ENCODE peak calls at places on chromosome 22, in six cellular contexts. F, A, J, G, O and C are unnamed samples.

GRCh38 chr22:48758021-48758561 is 1069.6 kb downstream of the BRD1 start:
- DNase-seq in F (no peak), A (peak), J (no peak), G (no peak), O (no peak), C (no peak)

GRCh38 chr22:46363611-46364321 is 28.3 kb downstream of the TRMU start:
- DNase-seq in F (no peak), A (no peak), J (no peak), G (no peak), O (no peak), C (no peak)

GRCh38 chr22:31874821-31875220 is 69.5 kb upstream of the YWHAH start:
- DNase-seq in F (no peak), A (no peak), J (no peak), G (no peak), O (no peak), C (no peak)

GRCh38 chr22:41925783-41926460 is 684 bp downstream of the TNFRSF13C start:
- DNase-seq in F (peak), A (peak), J (no peak), G (peak), O (peak), C (no peak)

GRCh38 chr22:45742866-45743450 is 71.3 kb downstream of the ATXN10 start:
- DNase-seq in F (no peak), A (no peak), J (no peak), G (peak), O (no peak), C (no peak)

GRCh38 chr22:40597541-40598453 is 38.7 kb downstream of the MRTFA start:
- DNase-seq in F (no peak), A (no peak), J (no peak), G (peak), O (no peak), C (peak)

GRCh38 chr22:28231423-28231822 is 312.4 kb upstream of the PITPNB start:
- DNase-seq in F (no peak), A (no peak), J (no peak), G (peak), O (no peak), C (no peak)

GRCh38 chr22:17846326-17846992 is 72.2 kb upstream of the BID start:
- DNase-seq in F (no peak), A (peak), J (no peak), G (no peak), O (no peak), C (no peak)

GRCh38 chr22:31141551-31141950 is 1.2 kb upstream of the PLA2G3 start:
- DNase-seq in F (peak), A (no peak), J (no peak), G (no peak), O (no peak), C (no peak)

GRCh38 chr22:23531283-23531921 is 48.7 kb downstream of the IGLL1 start:
- DNase-seq in F (peak), A (peak), J (no peak), G (no peak), O (no peak), C (no peak)

GRCh38 chr22:44667829-44668189 is 34.2 kb upstream of the PRR5 start:
- DNase-seq in F (no peak), A (no peak), J (no peak), G (no peak), O (no peak), C (no peak)

GRCh38 chr22:49203091-49203862 is 624.4 kb downstream of the BRD1 start:
- DNase-seq in F (peak), A (no peak), J (no peak), G (no peak), O (no peak), C (no peak)

GRCh38 chr22:48942698-48943566 is 884.7 kb downstream of the BRD1 start:
- DNase-seq in F (peak), A (no peak), J (no peak), G (no peak), O (peak), C (no peak)

GRCh38 chr22:50702261-50702671 is 29.6 kb downstream of the SHANK3 start:
- DNase-seq in F (peak), A (peak), J (no peak), G (no peak), O (no peak), C (no peak)

GRCh38 chr22:48240935-48241230 is 1478.4 kb downstream of the TBC1D22A start:
- DNase-seq in F (no peak), A (no peak), J (no peak), G (no peak), O (no peak), C (no peak)

GRCh38 chr22:35315855-35316745 is 16.4 kb downstream of the TOM1 start:
- DNase-seq in F (no peak), A (peak), J (no peak), G (no peak), O (no peak), C (no peak)

GRCh38 chr22:46659059-46659790 is 39.0 kb downstream of the GRAMD4 start:
- DNase-seq in F (no peak), A (no peak), J (no peak), G (no peak), O (no peak), C (no peak)

GRCh38 chr22:30866811-30867271 is 101.7 kb downstream of the MORC2 start:
- DNase-seq in F (peak), A (no peak), J (peak), G (peak), O (no peak), C (no peak)

GRCh38 chr22:49230194-49230577 is 597.5 kb downstream of the BRD1 start:
- DNase-seq in F (no peak), A (no peak), J (no peak), G (no peak), O (no peak), C (no peak)

DNA sequence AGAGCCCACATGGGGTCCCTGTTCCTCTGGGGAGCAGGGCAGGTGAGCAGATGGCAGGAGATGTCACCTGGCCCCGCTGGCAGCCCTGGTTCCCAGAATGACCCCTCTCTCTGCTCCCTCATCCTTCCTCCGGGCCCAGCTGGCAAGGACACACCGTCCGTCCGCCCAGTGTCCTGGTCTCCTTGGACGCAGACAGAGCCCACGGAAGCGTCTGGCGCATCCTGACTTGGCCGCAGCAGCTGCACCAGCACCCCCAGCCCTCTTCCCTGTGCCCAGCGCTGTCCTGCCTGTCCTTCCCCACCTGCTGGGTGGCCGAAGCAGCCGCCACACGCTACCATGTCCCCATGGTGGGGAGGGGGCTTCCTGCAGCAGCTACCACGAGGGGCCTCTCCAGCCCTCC is 9.6 kb upstream of the CABP7 start:
- DNase-seq in F (no peak), A (no peak), J (no peak), G (no peak), O (no peak), C (no peak)
- TF ChIP-seq CTCF in F (no peak), A (no peak), J (no peak), G (no peak), O (no peak), C (no peak)

GRCh38 chr22:37749831-37750595 is 53.2 kb downstream of the TRIOBP start:
- DNase-seq in F (no peak), A (peak), J (no peak), G (peak), O (no peak), C (peak)

GRCh38 chr22:37751449-37752188 is 54.8 kb downstream of the TRIOBP start:
- DNase-seq in F (no peak), A (no peak), J (no peak), G (no peak), O (no peak), C (no peak)

GRCh38 chr22:37753746-37754145 is 54.0 kb upstream of the GCAT start:
- DNase-seq in F (no peak), A (no peak), J (no peak), G (no peak), O (no peak), C (no peak)

GRCh38 chr22:37750596-37751162 is 53.8 kb downstream of the TRIOBP start:
- DNase-seq in F (peak), A (no peak), J (no peak), G (no peak), O (no peak), C (no peak)

GRCh38 chr22:37752189-37753061 is 55.3 kb upstream of the GCAT start:
- DNase-seq in F (peak), A (peak), J (peak), G (peak), O (peak), C (peak)
- TF ChIP-seq CTCF in F (no peak), A (peak), J (no peak), G (peak), O (no peak), C (peak)

DNA sequence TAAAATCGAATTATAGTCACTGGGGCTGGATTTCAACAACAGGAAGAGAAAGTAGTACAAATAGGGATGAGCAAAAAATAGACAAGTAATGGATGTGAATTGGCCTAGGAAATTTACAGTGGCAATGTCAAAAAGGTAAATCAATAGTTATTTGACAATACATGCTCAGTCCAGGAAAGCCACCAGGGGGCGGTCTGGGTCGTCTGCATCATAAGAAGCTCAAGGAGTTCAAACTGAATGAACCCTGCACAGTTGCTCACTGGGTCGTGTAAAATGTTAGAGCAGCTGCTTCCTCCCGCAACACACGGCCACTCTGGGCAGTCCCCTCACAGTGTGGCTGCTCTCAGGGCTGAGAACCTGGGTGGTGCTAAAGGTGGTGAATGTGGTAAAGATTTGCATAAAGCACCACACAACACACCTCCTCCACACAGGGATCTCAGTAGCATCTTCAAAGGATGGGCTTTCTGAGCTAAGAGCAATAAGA is 85.9 kb downstream of the ZNF280B start:
- DNase-seq in F (peak), A (peak), J (peak), G (peak), O (peak), C (peak)
- TF ChIP-seq CTCF in F (peak), A (peak), J (peak), G (peak), O (peak), C (peak)

DNA sequence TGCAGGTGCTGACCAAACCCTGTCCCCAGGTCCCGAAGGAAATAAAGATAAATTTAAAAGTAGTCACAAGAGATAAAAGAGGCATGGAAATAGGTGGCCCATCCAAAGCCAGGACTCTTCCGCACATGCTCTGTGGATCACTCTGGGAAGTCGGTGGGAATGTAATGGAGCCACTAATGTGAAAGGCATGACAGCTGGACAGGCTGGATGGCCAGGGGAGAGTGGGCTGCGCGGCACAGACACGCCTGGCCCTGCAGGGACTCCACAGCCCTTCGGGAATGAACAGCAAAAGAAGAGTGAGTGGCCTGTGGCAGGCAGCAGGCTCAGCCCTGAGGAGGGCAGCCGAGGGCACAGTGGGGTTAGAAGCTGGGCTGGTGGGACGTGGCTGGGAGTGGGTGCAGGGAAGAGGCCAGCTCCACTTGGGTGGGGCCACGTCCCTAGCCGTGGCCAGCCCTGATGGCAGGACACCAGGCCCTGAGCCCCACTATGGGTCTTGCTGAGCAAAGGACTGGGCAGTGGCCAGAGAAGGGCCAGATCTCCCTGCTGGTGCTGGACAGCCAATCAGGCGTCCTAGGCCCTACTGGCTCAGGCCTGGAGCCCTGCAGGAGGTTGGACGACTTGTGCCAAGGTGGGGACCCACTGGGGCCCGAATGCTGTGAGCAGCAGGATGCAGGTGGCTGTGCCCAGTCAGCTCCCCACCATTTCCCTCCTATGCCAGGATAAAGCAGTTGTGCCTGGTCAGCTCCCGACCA is 31.3 kb upstream of the GNB1L start:
- DNase-seq in F (peak), A (peak), J (no peak), G (no peak), O (no peak), C (no peak)
- TF ChIP-seq CTCF in F (no peak), A (no peak), J (no peak), G (no peak), O (no peak), C (no peak)

GRCh38 chr22:37681556-37682049 is 4.5 kb upstream of the NOL12 start:
- DNase-seq in F (peak), A (peak), J (no peak), G (peak), O (peak), C (peak)
- TF ChIP-seq CTCF in F (peak), A (peak), J (peak), G (peak), O (peak), C (peak)

DNA sequence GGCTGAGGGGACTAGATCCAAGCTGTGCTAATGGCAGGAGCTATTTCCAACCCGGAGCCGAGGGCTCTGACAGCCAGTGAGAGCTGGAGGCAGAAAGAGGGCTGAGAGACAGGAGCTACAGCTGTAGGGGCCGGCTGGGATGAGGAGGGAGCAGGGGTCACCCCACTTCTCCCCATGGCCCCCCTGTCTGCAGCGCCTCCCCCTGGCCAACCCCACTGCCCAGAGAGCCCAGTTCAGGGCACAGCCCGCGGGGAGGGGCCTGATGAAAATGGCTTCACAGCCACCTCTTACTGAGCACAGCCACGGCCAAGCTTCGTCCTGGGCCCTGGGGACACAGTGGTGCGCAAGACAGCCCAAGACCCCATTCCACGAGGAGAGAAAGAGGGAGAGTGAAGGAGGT is 27.9 kb downstream of the RPL3 start:
- DNase-seq in F (no peak), A (no peak), J (no peak), G (no peak), O (no peak), C (no peak)
- TF ChIP-seq CTCF in F (no peak), A (no peak), J (peak), G (no peak), O (no peak), C (peak)

DNA sequence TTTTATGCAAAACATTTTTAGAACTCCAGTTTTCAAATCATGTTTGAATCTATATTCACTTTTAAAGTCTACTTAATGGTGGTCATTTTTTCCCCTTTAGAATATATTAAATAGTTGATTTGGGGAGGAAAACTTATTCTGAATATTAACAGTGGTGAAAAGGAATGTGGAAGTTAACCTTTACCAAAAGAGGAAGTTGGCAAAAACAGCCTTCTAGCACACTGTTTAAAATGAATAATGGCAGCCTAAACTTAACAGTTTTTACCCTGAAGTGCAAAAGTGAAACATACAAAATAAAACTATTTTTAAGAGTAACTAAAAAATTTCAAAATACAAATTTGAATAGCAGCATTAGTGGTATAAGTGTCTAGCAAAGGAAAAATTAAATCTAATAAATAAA is 86.4 kb downstream of the GRK3 start:
- DNase-seq in F (no peak), A (no peak), J (no peak), G (no peak), O (no peak), C (no peak)
- TF ChIP-seq CTCF in F (no peak), A (no peak), J (no peak), G (no peak), O (no peak), C (no peak)

DNA sequence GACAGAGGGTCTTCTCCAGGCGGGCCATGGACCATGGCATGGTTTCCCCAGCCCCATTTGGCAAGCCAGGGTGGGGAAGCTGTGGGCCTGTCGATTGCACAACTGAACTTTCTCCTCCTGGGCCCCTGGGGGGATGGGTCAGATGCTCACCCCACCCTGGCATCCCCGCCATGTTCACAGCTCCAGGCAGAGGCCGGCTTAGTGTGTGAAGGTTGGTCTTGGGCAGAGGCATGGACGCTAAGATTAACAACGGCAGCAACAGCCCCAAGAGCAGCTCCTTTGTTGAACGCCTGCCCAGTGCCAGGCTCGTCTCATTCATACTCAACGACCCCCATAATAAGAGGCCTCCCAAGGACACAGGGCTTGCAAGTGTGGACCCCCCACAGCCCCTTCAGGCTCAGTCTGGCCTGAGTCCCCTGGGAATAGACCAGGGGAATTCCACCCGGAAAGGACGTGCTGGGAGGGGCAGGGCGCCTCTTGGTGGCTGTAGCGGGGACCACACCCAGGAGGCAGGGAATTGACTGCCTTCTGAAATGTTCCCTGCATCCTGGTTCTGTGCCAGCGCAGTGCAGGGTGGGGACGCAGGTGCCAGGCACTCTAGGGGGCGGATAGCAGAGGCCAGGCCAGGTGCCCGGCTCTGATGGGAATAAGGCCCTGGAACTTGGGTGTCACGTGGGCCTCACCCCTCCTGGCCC is 8.3 kb downstream of the TSPO start:
- DNase-seq in F (no peak), A (no peak), J (no peak), G (peak), O (peak), C (no peak)
- TF ChIP-seq CTCF in F (peak), A (peak), J (no peak), G (peak), O (peak), C (peak)